ENCODE peak calls at places on chromosomes 12 and 14, in four cellular contexts. H, S, G and A are unnamed samples.

GRCh38 chr14:100030441-100031153 is 34.6 kb upstream of the EVL start:
- DNase-seq in G (peak; percentile 8), S (peak; percentile 94), H (no peak), A (no peak)

GRCh38 chr14:72946491-72946890 is 20.2 kb downstream of the DCAF4 start:
- DNase-seq in H (no peak), G (no peak), S (peak; percentile 43), A (no peak)

GRCh38 chr12:106519587-106519986 is 63.2 kb upstream of the RFX4 start:
- DNase-seq in S (peak; percentile 45), H (no peak), G (no peak), A (no peak)

GRCh38 chr14:56081139-56081538 is 37.1 kb upstream of the PELI2 start:
- DNase-seq in G (no peak), H (no peak), S (peak; percentile 26), A (no peak)

GRCh38 chr12:53046655-53047220 is 3.1 kb upstream of the TNS2 start:
- DNase-seq in S (peak; percentile 91), G (peak; percentile 88), H (peak; percentile 86), A (no peak)

GRCh38 chr12:65742481-65742971 is 81.8 kb upstream of the HMGA2 start:
- DNase-seq in H (no peak), G (no peak), S (peak; percentile 54), A (no peak)

GRCh38 chr14:69312608-69313007 is 52.6 kb downstream of the GALNT16 start:
- DNase-seq in H (no peak), S (no peak), G (no peak), A (no peak)

GRCh38 chr12:107612508-107612907 is 73.1 kb upstream of the PWP1 start:
- DNase-seq in G (no peak), H (no peak), S (peak; percentile 44), A (no peak)

GRCh38 chr14:26217778-26218177 is 380.1 kb downstream of the NOVA1 start:
- DNase-seq in S (no peak), G (no peak), H (no peak), A (no peak)

GRCh38 chr12:112111931-112112330 is 3.3 kb upstream of the NAA25 start:
- DNase-seq in H (no peak), G (no peak), S (no peak), A (no peak)

GRCh38 chr12:24088751-24089150 is 139.3 kb upstream of the SOX5 start:
- DNase-seq in S (no peak), G (no peak), H (no peak), A (no peak)

GRCh38 chr12:94143444-94143843 is 4.9 kb upstream of the PLXNC1 start:
- DNase-seq in H (no peak), G (no peak), S (no peak), A (no peak)

GRCh38 chr12:69991683-69992297 is 166.8 kb downstream of the MYRFL start:
- DNase-seq in H (no peak), G (no peak), S (no peak), A (no peak)

GRCh38 chr14:21612324-21612723 is 22.4 kb downstream of the OR10G2 start:
- DNase-seq in S (no peak), G (no peak), H (no peak), A (no peak)

GRCh38 chr14:80546056-80546854 is 335.0 kb upstream of the DIO2 start:
- DNase-seq in G (no peak), H (no peak), S (no peak), A (no peak)
- TF ChIP-seq CTCF in G (no peak), H (no peak), S (no peak), A (no peak)

GRCh38 chr12:91181053-91181452 is 1.6 kb downstream of the DCN start:
- DNase-seq in H (no peak), G (no peak), S (peak; percentile 72), A (no peak)

GRCh38 chr12:91180162-91180561 is 2.5 kb downstream of the DCN start:
- DNase-seq in H (no peak), S (no peak), G (no peak), A (no peak)

GRCh38 chr12:91178801-91179200 is 3.8 kb downstream of the DCN start:
- DNase-seq in S (no peak), G (no peak), H (no peak), A (no peak)

GRCh38 chr12:91179315-91179714 is 3.3 kb downstream of the DCN start:
- DNase-seq in S (peak; percentile 66), H (no peak), G (no peak), A (no peak)

GRCh38 chr12:91180577-91180976 is 2.0 kb downstream of the DCN start:
- DNase-seq in S (peak; percentile 90), H (no peak), G (no peak), A (no peak)
- H3K27ac ChIP-seq in S (peak overlapping the region; percentile 65), H (no peak overlapping the region), G (no peak overlapping the region), A (no peak overlapping the region)

DNA sequence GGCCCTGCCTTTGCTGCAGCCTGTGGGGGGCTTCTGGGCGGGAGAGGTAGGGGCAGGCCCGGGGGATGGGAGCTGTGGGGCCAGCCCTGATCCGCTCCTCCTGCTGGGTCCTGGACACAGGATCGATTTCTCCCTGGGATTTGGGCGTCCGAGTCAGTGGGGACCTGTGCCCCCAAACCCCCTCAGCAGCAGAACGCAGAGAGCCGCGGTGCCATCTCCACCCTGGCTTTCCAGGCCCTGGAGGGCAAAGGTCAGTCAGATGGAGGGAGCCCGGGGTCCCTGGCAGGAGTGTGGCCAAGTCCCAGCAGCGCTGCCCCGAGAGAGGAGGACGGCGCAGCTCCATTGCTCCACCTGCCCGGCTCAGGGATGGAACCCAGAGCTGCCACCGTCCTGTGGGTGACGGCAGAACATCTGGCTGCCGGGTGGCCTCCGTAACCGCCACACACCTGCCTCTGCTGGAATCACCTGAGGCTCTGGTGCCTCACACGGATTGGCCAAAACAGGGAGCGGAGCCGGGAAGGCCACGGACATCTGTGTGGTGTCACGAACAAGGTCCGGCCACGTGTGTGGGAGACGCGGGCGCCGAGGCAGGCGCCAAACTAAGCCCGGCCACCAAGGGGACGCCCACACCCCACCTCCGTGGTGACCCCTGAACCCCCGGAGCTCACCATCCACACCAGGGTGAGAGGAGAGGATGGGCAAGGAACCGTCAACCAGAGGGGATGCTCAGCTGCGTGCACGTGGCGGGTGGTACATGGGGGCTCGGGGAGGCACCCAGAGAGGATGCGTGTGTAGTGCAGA is 80.3 kb upstream of the FBRSL1 start:
- DNase-seq in H (no peak), G (no peak), S (no peak), A (no peak)
- H3K27me3 ChIP-seq in H (peaks cover 69% of the 10 kb centered on the region), G (no peaks in the 10 kb centered on the region), S (no peaks in the 10 kb centered on the region), A (no peaks in the 10 kb centered on the region)

GRCh38 chr12:13982010-13982409 is 608 bp upstream of the GRIN2B start:
- DNase-seq in H (no peak), G (no peak), S (no peak), A (no peak)
- TF ChIP-seq CTCF in H (no peak), G (no peak), S (no peak), A (no peak)

GRCh38 chr12:4572670-4573069 is 10.7 kb downstream of the DYRK4 start:
- DNase-seq in G (no peak), S (no peak), H (no peak), A (no peak)
- H3K27ac ChIP-seq in G (no peak overlapping the region), S (no peak overlapping the region), H (no peak overlapping the region), A (no peak overlapping the region)

GRCh38 chr14:85534914-85535313 is 5.0 kb downstream of the FLRT2 start:
- DNase-seq in G (no peak), S (peak; percentile 26), H (no peak), A (no peak)

GRCh38 chr14:85534435-85534834 is 4.5 kb downstream of the FLRT2 start:
- DNase-seq in G (no peak), H (no peak), S (peak; percentile 25), A (no peak)

GRCh38 chr14:85535916-85536834 is 6.2 kb downstream of the FLRT2 start:
- DNase-seq in G (no peak), S (peak; percentile 76), H (no peak), A (no peak)

GRCh38 chr14:85533821-85534271 is 3.9 kb downstream of the FLRT2 start:
- DNase-seq in S (peak; percentile 15), H (no peak), G (no peak), A (no peak)

DNA sequence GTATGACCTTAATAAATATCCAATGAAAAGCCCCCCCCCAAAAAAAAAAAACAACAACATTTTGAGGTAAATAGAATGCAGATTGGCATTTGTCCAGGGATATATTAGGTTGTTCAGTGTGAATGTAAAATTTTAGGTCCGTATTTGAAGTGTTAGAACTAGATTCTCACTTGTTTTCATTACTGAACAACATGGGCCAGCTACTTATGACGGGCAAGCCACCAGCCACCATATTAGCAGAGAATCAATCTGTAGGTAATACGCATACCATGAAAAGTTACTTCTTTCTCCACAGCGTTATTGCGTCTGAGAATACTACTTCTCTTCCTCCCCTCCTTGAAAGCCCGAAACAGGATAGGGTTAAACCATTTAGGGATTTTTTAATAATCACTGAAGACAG is 5.4 kb downstream of the FLRT2 start:
- DNase-seq in G (no peak), H (no peak), S (no peak), A (no peak)
- H3K27me3 ChIP-seq in G (no peaks in the 10 kb centered on the region), H (peaks cover 54% of the 10 kb centered on the region), S (no peaks in the 10 kb centered on the region), A (peaks cover 5% of the 10 kb centered on the region)

GRCh38 chr14:86221755-86222154 is 691.8 kb downstream of the FLRT2 start:
- DNase-seq in G (no peak), H (no peak), S (peak; percentile 18), A (no peak)

GRCh38 chr14:86217523-86217922 is 687.6 kb downstream of the FLRT2 start:
- DNase-seq in S (no peak), H (no peak), G (no peak), A (no peak)

DNA sequence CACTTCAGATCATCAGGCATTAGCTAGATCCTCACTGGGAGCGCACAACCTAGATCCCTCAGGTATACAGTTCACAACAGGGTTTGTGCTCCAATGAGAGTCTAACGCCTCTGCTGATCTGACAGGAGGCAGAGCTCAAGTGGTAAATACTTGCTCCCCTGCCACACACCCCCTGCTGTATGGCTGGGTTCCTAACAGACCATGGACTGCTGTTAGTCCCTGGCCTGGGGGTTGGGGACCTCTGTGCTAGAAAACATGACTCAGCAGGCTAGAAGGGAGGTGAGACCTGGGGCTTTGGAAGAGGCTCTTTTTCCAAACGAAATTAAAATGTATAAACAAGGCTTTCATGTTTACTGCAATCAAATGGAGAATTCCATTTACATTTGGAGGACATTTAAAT is 691.1 kb downstream of the FLRT2 start:
- DNase-seq in H (no peak), G (no peak), S (no peak), A (no peak)
- TF ChIP-seq CTCF in H (no peak), G (no peak), S (no peak), A (no peak)

DNA sequence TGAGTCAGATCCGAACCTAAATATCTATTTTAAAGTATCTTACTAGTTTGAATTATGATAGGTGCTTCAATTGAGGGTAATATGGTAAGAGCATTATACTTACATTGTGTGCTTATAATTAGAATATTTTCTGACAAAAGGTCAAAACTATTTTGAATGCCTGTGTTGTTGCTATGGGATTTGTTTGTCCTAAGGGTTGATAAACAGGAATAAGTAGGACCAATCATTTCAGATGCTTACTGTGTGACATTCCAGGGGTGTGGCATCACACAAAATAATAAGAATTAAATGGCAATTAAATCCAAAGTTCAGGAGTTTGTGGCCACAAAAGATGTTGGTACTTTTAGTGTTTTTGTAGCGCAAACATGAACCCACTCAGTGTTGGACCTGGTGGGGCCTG is 256.2 kb upstream of the DDHD1 start:
- DNase-seq in G (no peak), S (no peak), H (no peak), A (no peak)
- H3K27ac ChIP-seq in G (no peak overlapping the region), S (peak overlapping the region; percentile 69), H (no peak overlapping the region), A (no peak overlapping the region)

GRCh38 chr14:91367173-91368171 is 50.1 kb downstream of the CCDC88C start:
- DNase-seq in S (peak; percentile 71), G (peak; percentile 59), H (peak; percentile 85), A (peak; percentile 77)

GRCh38 chr14:91366749-91367148 is 50.9 kb downstream of the CCDC88C start:
- DNase-seq in G (peak; percentile 48), H (no peak), S (no peak), A (no peak)

GRCh38 chr14:91371011-91371989 is 46.3 kb downstream of the CCDC88C start:
- DNase-seq in H (no peak), G (no peak), S (no peak), A (no peak)

GRCh38 chr14:91369628-91370445 is 47.8 kb downstream of the CCDC88C start:
- DNase-seq in H (no peak), G (peak; percentile 56), S (peak; percentile 67), A (peak; percentile 35)

GRCh38 chr14:91368681-91369416 is 48.8 kb downstream of the CCDC88C start:
- DNase-seq in S (no peak), H (no peak), G (no peak), A (no peak)
- H3K27me3 ChIP-seq in S (peaks cover 6% of the 10 kb centered on the region), H (no peaks in the 10 kb centered on the region), G (no peaks in the 10 kb centered on the region), A (no peaks in the 10 kb centered on the region)